ENCODE peak calls at places on chromosomes 13 and 19, in nine cellular contexts. T is CD4-positive, alpha-beta T cell; S is stimulated activated CD4-positive, alpha-beta T cell treated with anti-CD3 and anti-CD28 coated beads, Interleukin-1b, Interleukin-23, amount 100 ng/mL, for 24 hours; V is AG04449; R is nephron progenitor cell; B is gastrocnemius medialis; G is natural killer cell treated with Interleukin-12 subunit alpha and Interleukin-12 subunit beta and Interleukin-15 and Interleukin-18, amount 100 ng/mL, for 72 hours; M is naive B cell; J is NCI-H460. D is an unnamed sample.

GRCh38 chr19:45528744-45529453 is 21.6 kb downstream of the VASP start:
- DNase-seq in B (no peak), R (peak; percentile 45), T (peak; percentile 20), V (no peak), M (no peak), S (no peak), J (no peak), G (no peak), D (no peak)

GRCh38 chr13:45511310-45512147 is 46.8 kb downstream of the COG3 start:
- DNase-seq in G (peak; percentile 69), J (peak; percentile 54), M (peak; percentile 35), T (peak; percentile 2), R (peak; percentile 23), S (no peak), B (no peak), V (no peak), D (no peak)

GRCh38 chr13:41960700-41961697 is at the start of gene VWA8:
- DNase-seq in V (peak; percentile 5), B (peak; percentile 82), M (peak; percentile 76), R (peak; percentile 81), J (peak; percentile 40), G (peak; percentile 90), S (peak; percentile 77), T (peak; percentile 80), D (peak; percentile 52)

GRCh38 chr19:43479961-43480561 is 14.7 kb upstream of the LYPD3 start:
- DNase-seq in G (no peak), M (no peak), T (no peak), R (no peak), J (no peak), V (no peak), B (no peak), S (no peak), D (no peak)

GRCh38 chr13:46160474-46161066 is 21.4 kb downstream of the LCP1 start:
- DNase-seq in G (peak; percentile 79), R (peak; percentile 22), J (peak; percentile 57), M (peak; percentile 66), B (no peak), V (no peak), S (no peak), T (no peak), D (no peak)

GRCh38 chr19:1266818-1267440 is 2.2 kb upstream of the CIRBP start:
- DNase-seq in R (peak; percentile 90), B (peak; percentile 67), V (no peak), J (no peak), G (peak; percentile 87), T (peak; percentile 60), S (no peak), M (peak; percentile 80), D (no peak)

GRCh38 chr19:28128341-28128740 is 1084.6 kb downstream of the UQCRFS1 start:
- DNase-seq in T (no peak), V (no peak), S (no peak), M (no peak), R (no peak), G (no peak), B (no peak), J (no peak), D (no peak)

GRCh38 chr19:13611596-13611995 is 105.3 kb upstream of the CACNA1A start:
- DNase-seq in R (no peak), T (no peak), V (no peak), G (no peak), M (no peak), S (no peak), J (no peak), B (no peak), D (no peak)

GRCh38 chr19:54893406-54893805 is 12.5 kb upstream of the NCR1 start:
- DNase-seq in R (no peak), V (no peak), J (no peak), M (no peak), B (no peak), G (no peak), T (no peak), S (no peak), D (no peak)

GRCh38 chr19:19342086-19343015 is 21.7 kb downstream of the MAU2 start:
- DNase-seq in J (peak; percentile 33), S (no peak), B (peak; percentile 70), M (no peak), G (no peak), T (no peak), V (no peak), R (peak; percentile 88), D (no peak)

GRCh38 chr19:10920288-10920655 is 8.2 kb downstream of the YIPF2 start:
- DNase-seq in S (no peak), V (no peak), B (no peak), R (no peak), G (no peak), T (no peak), M (no peak), J (no peak), D (no peak)

GRCh38 chr13:107461751-107462150 is 753.6 kb downstream of the LIG4 start:
- DNase-seq in G (no peak), B (no peak), J (peak; percentile 65), S (no peak), M (no peak), V (no peak), R (no peak), T (no peak), D (no peak)

GRCh38 chr13:25065974-25066770 is 29.8 kb upstream of the PABPC3 start:
- DNase-seq in S (no peak), J (no peak), T (no peak), V (no peak), G (no peak), M (no peak), B (no peak), R (no peak), D (no peak)

GRCh38 chr13:64078480-64078936 is 2662.9 kb upstream of the PCDH20 start:
- DNase-seq in G (no peak), B (no peak), R (no peak), V (no peak), M (no peak), T (no peak), S (no peak), J (no peak), D (no peak)

GRCh38 chr13:113666951-113667701 is at the start of gene GRK1:
- DNase-seq in J (no peak), R (no peak), V (no peak), T (no peak), B (peak; percentile 8), M (no peak), S (no peak), G (no peak), D (peak; percentile 37)

GRCh38 chr19:35449347-35450043 is 1.4 kb downstream of the FFAR2 start:
- DNase-seq in J (no peak), R (no peak), S (no peak), B (no peak), M (no peak), T (no peak), G (no peak), V (no peak), D (no peak)

GRCh38 chr13:53398051-53398450 is 369.4 kb downstream of the OLFM4 start:
- DNase-seq in R (no peak), S (no peak), T (no peak), G (no peak), B (no peak), M (no peak), V (no peak), J (no peak), D (no peak)

GRCh38 chr19:29260477-29261317 is 47.7 kb upstream of the UQCRFS1 start:
- DNase-seq in V (no peak), B (peak; percentile 35), R (peak; percentile 60), S (no peak), G (no peak), T (no peak), M (no peak), J (peak; percentile 6), D (no peak)

GRCh38 chr13:114298866-114299265 is 15.4 kb upstream of the CHAMP1 start:
- DNase-seq in S (no peak), B (no peak), M (no peak), J (no peak), G (no peak), V (no peak), T (no peak), R (no peak), D (no peak)

GRCh38 chr13:94997126-94997525 is 284.8 kb upstream of the SOX21 start:
- DNase-seq in B (no peak), J (no peak), R (no peak), S (no peak), V (no peak), M (no peak), G (no peak), T (no peak), D (no peak)

D was measured in CD14-positive monocyte.